ENCODE peak calls at places on chromosomes 6 and 20, in ten cellular contexts. N is neural crest cell, Z is upper lobe of right lung, M is left ventricle myocardium inferior, Y is uterus, T is GM12878, P is cardiac fibroblast, U is mucosa of descending colon, W is fibroblast of lung, G is foreskin keratinocyte. E is an unnamed sample.

GRCh38 chr20:20582733-20583132 is 129.7 kb downstream of the RALGAPA2 start:
- DNase-seq in N (no peak), M (no peak), Y (no peak), U (no peak), Z (no peak), T (no peak), G (no peak), P (no peak), W (no peak), E (no peak)

GRCh38 chr6:154039231-154039842 is at the start of gene OPRM1:
- DNase-seq in U (peak; percentile 33), W (peak; percentile 11), T (no peak), N (peak; percentile 83), G (peak; percentile 9), M (peak; percentile 16), P (peak; percentile 12), Z (peak; percentile 69), Y (no peak), E (peak; percentile 97)

GRCh38 chr6:70860044-70860443 is 96.8 kb downstream of the B3GAT2 start:
- DNase-seq in M (no peak), P (peak; percentile 14), Y (no peak), W (no peak), U (no peak), N (no peak), G (peak; percentile 6), T (no peak), Z (no peak), E (no peak)

GRCh38 chr20:33466303-33466646 is 22.7 kb upstream of the SNTA1 start:
- DNase-seq in N (no peak), Z (no peak), Y (no peak), G (no peak), W (no peak), P (no peak), T (no peak), M (no peak), U (no peak), E (no peak)

GRCh38 chr20:24855848-24856247 is 93.2 kb upstream of the CST7 start:
- DNase-seq in Z (no peak), P (no peak), W (no peak), U (no peak), T (no peak), G (no peak), M (no peak), N (no peak), Y (no peak), E (no peak)

GRCh38 chr20:13012886-13013285 is 4.1 kb downstream of the SPTLC3 start:
- DNase-seq in T (no peak), G (no peak), P (no peak), Y (no peak), M (no peak), W (no peak), N (no peak), U (no peak), Z (no peak), E (no peak)

GRCh38 chr6:1893470-1894130 is 283.9 kb downstream of the FOXC1 start:
- DNase-seq in U (no peak), G (no peak), Y (no peak), M (no peak), N (no peak), P (no peak), Z (no peak), T (no peak), W (peak; percentile 25), E (peak; percentile 32)

GRCh38 chr6:120894077-120894476 is 440.2 kb downstream of the TBC1D32 start:
- DNase-seq in W (no peak), Z (no peak), M (no peak), N (no peak), P (no peak), G (no peak), Y (no peak), T (peak; percentile 15), U (no peak), E (no peak)

GRCh38 chr20:53926428-53927028 is 143.9 kb downstream of the BCAS1 start:
- DNase-seq in Y (no peak), T (peak; percentile 99), W (peak; percentile 65), Z (no peak), N (no peak), P (peak; percentile 99), U (no peak), G (peak; percentile 100), M (no peak), E (no peak)

GRCh38 chr6:148446681-148447080 is 104.0 kb downstream of the SASH1 start:
- DNase-seq in G (peak; percentile 48), Y (no peak), M (no peak), Z (no peak), U (no peak), T (no peak), N (no peak), W (no peak), P (no peak), E (no peak)

GRCh38 chr6:89375427-89375868 is 22.9 kb upstream of the UBE2J1 start:
- DNase-seq in Z (peak; percentile 86), W (no peak), T (no peak), G (peak; percentile 65), M (peak; percentile 25), P (peak; percentile 5), U (peak; percentile 74), Y (no peak), N (no peak), E (peak; percentile 35)

GRCh38 chr6:163414367-163415175 is at the start of gene QKI:
- DNase-seq in T (no peak), Y (peak; percentile 85), N (peak; percentile 57), G (no peak), Z (peak; percentile 93), P (peak; percentile 73), W (peak; percentile 72), U (peak; percentile 80), M (peak; percentile 88), E (peak; percentile 76)

GRCh38 chr6:155837474-155837873 is 381.8 kb upstream of the NOX3 start:
- DNase-seq in T (no peak), P (no peak), N (no peak), W (no peak), Y (no peak), G (no peak), U (no peak), M (no peak), Z (no peak), E (no peak)
- TF ChIP-seq CTCF in T (no peak), P (no peak), N (no peak), W (no peak), Y (no peak), G (no peak), U (no peak), M (no peak), Z (no peak), E (no peak)

GRCh38 chr20:9903048-9903651 is 64.3 kb upstream of the PAK5 start:
- DNase-seq in Y (no peak), P (peak; percentile 7), T (no peak), Z (no peak), W (no peak), N (peak; percentile 18), U (no peak), G (no peak), M (no peak), E (peak; percentile 31)
- TF ChIP-seq CTCF in Y (no peak), P (peak; percentile 42), T (peak; percentile 61), Z (peak; percentile 36), W (peak; percentile 50), N (peak; percentile 65), U (no peak), G (peak; percentile 57), M (no peak), E (peak; percentile 55)

GRCh38 chr20:47152078-47152477 is 204.4 kb downstream of the ZMYND8 start:
- DNase-seq in N (no peak), P (no peak), T (no peak), Y (no peak), G (no peak), Z (no peak), U (no peak), W (no peak), M (no peak), E (no peak)

GRCh38 chr20:47149939-47150338 is 206.6 kb downstream of the ZMYND8 start:
- DNase-seq in Y (no peak), M (no peak), W (no peak), N (no peak), G (no peak), P (no peak), Z (no peak), T (no peak), U (no peak), E (no peak)

GRCh38 chr20:47154089-47154488 is 202.4 kb downstream of the ZMYND8 start:
- DNase-seq in N (no peak), Y (no peak), T (no peak), Z (no peak), W (no peak), U (no peak), G (no peak), P (no peak), M (no peak), E (no peak)

GRCh38 chr20:47148059-47148458 is 208.4 kb downstream of the ZMYND8 start:
- DNase-seq in Z (no peak), N (no peak), M (no peak), U (no peak), P (no peak), W (no peak), Y (no peak), G (no peak), T (no peak), E (no peak)

DNA sequence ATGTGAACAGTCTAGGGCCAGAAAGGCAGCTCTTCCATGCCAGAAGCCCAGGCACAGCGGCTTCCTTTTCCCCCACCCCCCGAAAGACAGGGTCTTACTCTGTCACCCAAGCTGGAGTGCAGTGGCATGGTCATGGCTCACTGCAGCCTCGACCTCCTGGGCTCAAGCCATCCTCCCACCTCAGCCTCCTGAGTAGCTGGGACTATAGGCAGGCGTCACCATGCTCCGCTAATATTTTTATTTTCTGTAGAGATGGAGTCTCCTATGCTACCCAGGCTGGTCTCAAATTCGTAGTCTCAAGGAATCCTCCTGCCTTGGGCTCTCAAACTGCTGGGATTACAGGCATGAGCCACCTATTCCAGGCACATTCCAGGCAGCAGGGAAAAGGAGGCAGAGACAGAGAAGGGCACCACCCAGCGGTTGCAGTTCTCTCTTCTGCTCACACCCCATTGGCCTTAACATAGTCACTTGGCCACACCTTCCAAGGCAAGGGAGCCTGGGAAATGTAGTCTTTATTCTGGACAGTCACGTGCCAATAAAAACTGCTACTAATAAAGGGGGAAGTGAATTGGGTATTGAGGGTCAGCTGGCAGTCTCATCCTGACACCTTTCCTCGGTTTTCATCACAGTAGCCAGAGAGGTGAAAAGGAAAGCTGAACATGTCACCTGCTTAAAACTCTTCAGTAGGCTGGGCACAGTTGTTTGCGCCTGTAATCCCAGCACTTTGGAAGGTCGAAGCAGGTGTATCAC is 205.9 kb downstream of the ZMYND8 start:
- DNase-seq in G (peak; percentile 67), Z (peak; percentile 76), P (peak; percentile 81), U (peak; percentile 67), M (peak; percentile 46), W (peak; percentile 72), N (peak; percentile 65), Y (peak; percentile 58), T (no peak), E (peak; percentile 73)
- TF ChIP-seq CTCF in G (peak; percentile 98), Z (peak; percentile 50), P (peak; percentile 84), U (no peak), M (peak; percentile 68), W (peak; percentile 69), N (peak; percentile 72), Y (peak; percentile 28), T (peak; percentile 31), E (peak; percentile 57)

DNA sequence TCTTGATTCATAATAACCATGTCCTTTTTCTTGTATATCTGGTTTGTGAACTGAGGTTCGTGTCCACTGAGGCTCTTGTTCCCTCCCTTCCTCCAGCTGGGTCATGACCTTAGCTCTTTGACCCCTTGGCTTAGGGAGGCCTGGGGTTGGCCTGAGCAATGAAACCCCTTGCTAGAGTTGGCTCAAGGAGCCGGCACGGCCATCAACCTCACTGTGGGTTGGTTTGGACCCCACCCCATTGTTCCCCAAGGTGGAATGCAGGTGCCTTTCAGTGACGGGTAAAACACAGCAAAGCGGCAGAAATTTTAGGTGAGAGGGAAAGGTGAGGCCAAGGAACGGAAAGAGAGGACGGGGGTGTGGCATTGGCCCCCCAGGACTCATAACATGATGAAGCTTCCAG is 44.5 kb upstream of the PHACTR3 start:
- DNase-seq in Z (no peak), U (no peak), Y (no peak), G (no peak), T (no peak), M (no peak), P (no peak), W (no peak), N (no peak), E (no peak)
- TF ChIP-seq CTCF in Z (no peak), U (no peak), Y (no peak), G (no peak), T (no peak), M (no peak), P (no peak), W (no peak), N (no peak), E (no peak)